ENCODE peak calls at places on chromosome 19, in nine cellular contexts. H is uterus; C is SK-N-SH; J is RWPE2; X is CD4-positive, alpha-beta T cell; I is aorta; G is body of pancreas; W is colonic mucosa; D is psoas muscle. F is an unnamed sample.
A peak's percentile ranks its signal among the peaks of the same experiment; 100 is the strongest.

GRCh38 chr19:41363753-41364545 is at the start of gene B9D2:
- DNase-seq in H (peak; percentile 99), C (peak; percentile 97), J (peak; percentile 97), X (peak; percentile 97), I (peak; percentile 99), G (peak; percentile 99), W (peak; percentile 98), D (peak; percentile 99), F (peak; percentile 97)

GRCh38 chr19:29843180-29844051 is 31.6 kb downstream of the CCNE1 start:
- DNase-seq in H (no peak), C (no peak), J (no peak), X (no peak), I (peak; percentile 78), G (no peak), W (peak; percentile 49), D (peak; percentile 51), F (no peak)

GRCh38 chr19:33809960-33810359 is 13.3 kb downstream of the KCTD15 start:
- DNase-seq in H (no peak), C (no peak), J (no peak), X (no peak), I (peak; percentile 68), G (no peak), W (no peak), D (peak; percentile 39), F (no peak)

GRCh38 chr19:3618144-3618810 is 8.3 kb downstream of the CACTIN start:
- DNase-seq in H (peak; percentile 64), C (peak; percentile 98), J (peak; percentile 34), X (peak; percentile 69), I (peak; percentile 95), G (peak; percentile 55), W (peak; percentile 75), D (peak; percentile 88), F (no peak)

GRCh38 chr19:32041681-32042292 is 303.6 kb upstream of the ZNF507 start:
- DNase-seq in H (peak; percentile 46), C (peak; percentile 72), J (no peak), X (no peak), I (no peak), G (peak; percentile 32), W (peak; percentile 49), D (no peak), F (peak; percentile 5)

GRCh38 chr19:47618771-47619170 is 9.8 kb downstream of the BICRA start:
- DNase-seq in H (peak; percentile 55), C (no peak), J (no peak), X (no peak), I (no peak), G (peak; percentile 42), W (no peak), D (peak; percentile 92), F (no peak)

GRCh38 chr19:2474232-2475017 is 1.5 kb upstream of the GADD45B start:
- DNase-seq in H (peak; percentile 84), C (peak; percentile 95), J (peak; percentile 89), X (peak; percentile 88), I (peak; percentile 97), G (peak; percentile 85), W (peak; percentile 84), D (peak; percentile 93), F (no peak)

GRCh38 chr19:29665826-29666633 is 769 bp downstream of the PLEKHF1 start:
- DNase-seq in H (peak; percentile 54), C (peak; percentile 70), J (no peak), X (peak; percentile 34), I (peak; percentile 89), G (no peak), W (peak; percentile 45), D (peak; percentile 89), F (peak; percentile 47)

GRCh38 chr19:9165256-9165655 is 13.5 kb upstream of the OR7D2 start:
- DNase-seq in H (no peak), C (no peak), J (no peak), X (no peak), I (no peak), G (no peak), W (no peak), D (no peak), F (no peak)

GRCh38 chr19:1590641-1591397 is 1.8 kb downstream of the MBD3 start:
- DNase-seq in H (no peak), C (peak; percentile 74), J (peak; percentile 38), X (no peak), I (no peak), G (no peak), W (no peak), D (no peak), F (no peak)

GRCh38 chr19:48900477-48901452 is 653 bp downstream of the NUCB1 start:
- DNase-seq in H (no peak), C (peak; percentile 63), J (no peak), X (peak; percentile 42), I (no peak), G (no peak), W (no peak), D (peak; percentile 64), F (no peak)

GRCh38 chr19:30692517-30692870 is 320.3 kb downstream of the ZNF536 start:
- DNase-seq in H (peak; percentile 31), C (no peak), J (no peak), X (no peak), I (no peak), G (no peak), W (no peak), D (no peak), F (no peak)

GRCh38 chr19:17026041-17026658 is 460 bp downstream of the CPAMD8 start:
- DNase-seq in H (no peak), C (no peak), J (no peak), X (no peak), I (no peak), G (no peak), W (no peak), D (no peak), F (no peak)

GRCh38 chr19:34963531-34964406 is at the start of gene ZNF792:
- DNase-seq in H (peak; percentile 54), C (peak; percentile 91), J (peak; percentile 70), X (peak; percentile 59), I (peak; percentile 90), G (peak; percentile 67), W (peak; percentile 84), D (peak; percentile 82), F (peak; percentile 29)
- H3K9me3 ChIP-seq in H (peaks cover 16% of the 10 kb centered on the region), C (no peaks in the 10 kb centered on the region), J (peaks cover 3% of the 10 kb centered on the region), X (peaks cover 48% of the 10 kb centered on the region), I (peaks cover 16% of the 10 kb centered on the region), G (no peaks in the 10 kb centered on the region), W (peaks cover 6% of the 10 kb centered on the region), D (peaks cover 15% of the 10 kb centered on the region), F (peaks cover 6% of the 10 kb centered on the region)

GRCh38 chr19:50192463-50193211 is 10.8 kb upstream of the MYH14 start:
- DNase-seq in H (no peak), C (no peak), J (no peak), X (no peak), I (no peak), G (no peak), W (no peak), D (no peak), F (no peak)

GRCh38 chr19:50189326-50189725 is 14.1 kb upstream of the MYH14 start:
- DNase-seq in H (no peak), C (no peak), J (no peak), X (no peak), I (no peak), G (no peak), W (peak; percentile 68), D (no peak), F (no peak)

GRCh38 chr19:50187937-50188336 is 15.5 kb upstream of the MYH14 start:
- DNase-seq in H (no peak), C (no peak), J (no peak), X (no peak), I (no peak), G (no peak), W (peak; percentile 74), D (no peak), F (no peak)

GRCh38 chr19:50191270-50191669 is 12.2 kb upstream of the MYH14 start:
- DNase-seq in H (no peak), C (no peak), J (no peak), X (no peak), I (no peak), G (no peak), W (no peak), D (no peak), F (no peak)

GRCh38 chr19:50190439-50190891 is 13.0 kb upstream of the MYH14 start:
- DNase-seq in H (no peak), C (no peak), J (no peak), X (no peak), I (no peak), G (no peak), W (peak; percentile 89), D (no peak), F (no peak)
- H3K9me3 ChIP-seq in H (peaks cover 1% of the 10 kb centered on the region), C (no peaks in the 10 kb centered on the region), J (no peaks in the 10 kb centered on the region), X (no peaks in the 10 kb centered on the region), I (peaks cover 2% of the 10 kb centered on the region), G (no peaks in the 10 kb centered on the region), W (no peaks in the 10 kb centered on the region), D (no peaks in the 10 kb centered on the region), F (peaks cover 1% of the 10 kb centered on the region)

GRCh38 chr19:44032001-44032610 is 6.9 kb downstream of the ZNF222 start:
- DNase-seq in H (no peak), C (no peak), J (no peak), X (no peak), I (no peak), G (no peak), W (no peak), D (no peak), F (no peak)
- H3K9me3 ChIP-seq in H (peaks cover 62% of the 10 kb centered on the region), C (peaks cover 26% of the 10 kb centered on the region), J (peaks cover 11% of the 10 kb centered on the region), X (peaks cover 88% of the 10 kb centered on the region), I (peaks cover 35% of the 10 kb centered on the region), G (no peaks in the 10 kb centered on the region), W (no peaks in the 10 kb centered on the region), D (peaks cover 82% of the 10 kb centered on the region), F (peaks cover 5% of the 10 kb centered on the region)

DNA sequence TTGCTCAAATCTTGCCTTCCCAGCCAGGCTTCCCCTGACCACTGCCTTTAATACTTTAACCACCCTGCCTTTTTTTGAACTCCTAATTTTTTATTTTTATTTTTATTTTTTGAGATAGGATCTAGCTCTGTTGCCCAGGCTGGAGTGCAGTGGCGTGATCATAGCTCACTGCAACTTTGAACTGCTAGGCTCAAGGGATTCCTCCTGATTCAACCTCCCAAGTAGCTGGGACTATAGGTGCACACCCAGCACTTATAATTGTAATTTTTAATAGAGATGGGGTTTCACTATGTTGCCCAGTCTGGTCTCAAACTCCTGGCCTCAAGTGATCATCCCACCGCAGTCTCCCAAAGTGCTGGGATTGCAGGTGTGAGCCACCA is 21.7 kb upstream of the FBXO27 start:
- DNase-seq in H (no peak), C (no peak), J (no peak), X (no peak), I (no peak), G (no peak), W (no peak), D (no peak), F (no peak)
- H3K9me3 ChIP-seq in H (no peaks in the 10 kb centered on the region), C (no peaks in the 10 kb centered on the region), J (no peaks in the 10 kb centered on the region), X (no peaks in the 10 kb centered on the region), I (no peaks in the 10 kb centered on the region), G (no peaks in the 10 kb centered on the region), W (no peaks in the 10 kb centered on the region), D (peaks cover 6% of the 10 kb centered on the region), F (no peaks in the 10 kb centered on the region)

DNA sequence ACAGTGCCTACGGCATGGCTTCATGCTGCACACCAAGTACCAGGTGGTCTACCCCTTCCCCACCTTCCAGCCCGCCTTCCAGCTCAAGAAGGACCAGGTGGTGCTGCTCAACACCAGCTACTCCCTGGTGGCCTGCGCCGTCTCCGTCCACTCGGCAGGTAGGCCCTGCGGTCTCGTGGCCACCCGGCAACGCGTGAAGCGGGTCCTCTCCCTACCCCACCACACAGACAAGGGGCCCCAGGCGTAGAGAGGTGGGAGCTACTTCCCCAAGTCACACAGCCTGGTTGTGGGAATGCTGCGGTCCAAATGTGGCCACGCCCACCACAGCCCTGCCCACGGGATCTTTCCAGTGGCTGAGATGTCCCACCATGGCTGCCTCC is 4.0 kb downstream of the DCAF15 start:
- DNase-seq in H (no peak), C (no peak), J (no peak), X (no peak), I (no peak), G (no peak), W (no peak), D (no peak), F (no peak)
- H3K9me3 ChIP-seq in H (no peaks in the 10 kb centered on the region), C (no peaks in the 10 kb centered on the region), J (no peaks in the 10 kb centered on the region), X (no peaks in the 10 kb centered on the region), I (no peaks in the 10 kb centered on the region), G (no peaks in the 10 kb centered on the region), W (no peaks in the 10 kb centered on the region), D (no peaks in the 10 kb centered on the region), F (no peaks in the 10 kb centered on the region)

F was measured in iPS DF 6.9.